ENCODE peak calls at places on chromosomes 12 and 14, in eight cellular contexts. One of them, this sample, is unnamed.

GRCh38 chr12:105020241-105020962 is 34.3 kb downstream of the NOPCHAP1 start:
- DNase-seq in foreskin fibroblast: no peak
- DNase-seq in fibroblast of the aortic adventitia: no peak
- DNase-seq in bronchial epithelial cell: peak
- DNase-seq in ascending aorta: no peak
- DNase-seq in OCI-LY7: no peak
- DNase-seq in GM12865: no peak
- DNase-seq in CD8-positive, alpha-beta T cell: no peak
- DNase-seq in this sample: no peak

GRCh38 chr12:14239350-14239934 is 126.0 kb upstream of the ATF7IP start:
- DNase-seq in foreskin fibroblast: peak
- DNase-seq in fibroblast of the aortic adventitia: peak
- DNase-seq in bronchial epithelial cell: no peak
- DNase-seq in ascending aorta: no peak
- DNase-seq in OCI-LY7: peak
- DNase-seq in GM12865: peak
- DNase-seq in CD8-positive, alpha-beta T cell: no peak
- DNase-seq in this sample: no peak

GRCh38 chr14:49594347-49595089 is 4.2 kb upstream of the LRR1 start:
- DNase-seq in foreskin fibroblast: peak
- DNase-seq in fibroblast of the aortic adventitia: peak
- DNase-seq in bronchial epithelial cell: peak
- DNase-seq in ascending aorta: no peak
- DNase-seq in OCI-LY7: peak
- DNase-seq in GM12865: peak
- DNase-seq in CD8-positive, alpha-beta T cell: no peak
- DNase-seq in this sample: no peak

GRCh38 chr14:93794756-93795155 is 6.5 kb upstream of the PRIMA1 start:
- DNase-seq in foreskin fibroblast: no peak
- DNase-seq in fibroblast of the aortic adventitia: no peak
- DNase-seq in bronchial epithelial cell: no peak
- DNase-seq in ascending aorta: no peak
- DNase-seq in OCI-LY7: no peak
- DNase-seq in GM12865: no peak
- DNase-seq in CD8-positive, alpha-beta T cell: no peak
- DNase-seq in this sample: no peak

GRCh38 chr14:64465856-64466554 is 706 bp downstream of the AKAP5 start:
- DNase-seq in foreskin fibroblast: peak
- DNase-seq in fibroblast of the aortic adventitia: peak
- DNase-seq in bronchial epithelial cell: peak
- DNase-seq in ascending aorta: no peak
- DNase-seq in OCI-LY7: no peak
- DNase-seq in GM12865: no peak
- DNase-seq in CD8-positive, alpha-beta T cell: no peak
- DNase-seq in this sample: peak

GRCh38 chr12:94498073-94498472 is 38.4 kb upstream of the CEP83 start:
- DNase-seq in foreskin fibroblast: no peak
- DNase-seq in fibroblast of the aortic adventitia: no peak
- DNase-seq in bronchial epithelial cell: no peak
- DNase-seq in ascending aorta: no peak
- DNase-seq in OCI-LY7: peak
- DNase-seq in GM12865: peak
- DNase-seq in CD8-positive, alpha-beta T cell: no peak
- DNase-seq in this sample: no peak

GRCh38 chr14:96297000-96297399 is 41.0 kb downstream of the BDKRB1 start:
- DNase-seq in foreskin fibroblast: no peak
- DNase-seq in fibroblast of the aortic adventitia: peak
- DNase-seq in bronchial epithelial cell: peak
- DNase-seq in ascending aorta: no peak
- DNase-seq in OCI-LY7: peak
- DNase-seq in GM12865: no peak
- DNase-seq in CD8-positive, alpha-beta T cell: no peak
- DNase-seq in this sample: no peak

GRCh38 chr14:68630611-68631013 is 162.3 kb downstream of the ZFP36L1 start:
- DNase-seq in foreskin fibroblast: no peak
- DNase-seq in fibroblast of the aortic adventitia: peak
- DNase-seq in bronchial epithelial cell: no peak
- DNase-seq in ascending aorta: no peak
- DNase-seq in OCI-LY7: no peak
- DNase-seq in GM12865: no peak
- DNase-seq in CD8-positive, alpha-beta T cell: no peak
- DNase-seq in this sample: no peak

GRCh38 chr12:20524113-20524512 is 155.8 kb downstream of the PDE3A start:
- DNase-seq in foreskin fibroblast: no peak
- DNase-seq in fibroblast of the aortic adventitia: no peak
- DNase-seq in bronchial epithelial cell: no peak
- DNase-seq in ascending aorta: no peak
- DNase-seq in OCI-LY7: no peak
- DNase-seq in GM12865: no peak
- DNase-seq in CD8-positive, alpha-beta T cell: no peak
- DNase-seq in this sample: no peak

GRCh38 chr12:107490000-107490399 is 195.6 kb upstream of the PWP1 start:
- DNase-seq in foreskin fibroblast: no peak
- DNase-seq in fibroblast of the aortic adventitia: no peak
- DNase-seq in bronchial epithelial cell: no peak
- DNase-seq in ascending aorta: no peak
- DNase-seq in OCI-LY7: peak
- DNase-seq in GM12865: peak
- DNase-seq in CD8-positive, alpha-beta T cell: no peak
- DNase-seq in this sample: no peak

GRCh38 chr14:69270795-69271708 is 11.1 kb downstream of the GALNT16 start:
- DNase-seq in foreskin fibroblast: no peak
- DNase-seq in fibroblast of the aortic adventitia: no peak
- DNase-seq in bronchial epithelial cell: no peak
- DNase-seq in ascending aorta: no peak
- DNase-seq in OCI-LY7: no peak
- DNase-seq in GM12865: no peak
- DNase-seq in CD8-positive, alpha-beta T cell: no peak
- DNase-seq in this sample: no peak

GRCh38 chr12:29750928-29751220 is 32.9 kb downstream of the TMTC1 start:
- DNase-seq in foreskin fibroblast: no peak
- DNase-seq in fibroblast of the aortic adventitia: no peak
- DNase-seq in bronchial epithelial cell: no peak
- DNase-seq in ascending aorta: no peak
- DNase-seq in OCI-LY7: no peak
- DNase-seq in GM12865: no peak
- DNase-seq in CD8-positive, alpha-beta T cell: no peak
- DNase-seq in this sample: no peak

GRCh38 chr14:20760950-20761349 is 7.3 kb upstream of the EDDM3B start:
- DNase-seq in foreskin fibroblast: no peak
- DNase-seq in fibroblast of the aortic adventitia: no peak
- DNase-seq in bronchial epithelial cell: peak
- DNase-seq in ascending aorta: no peak
- DNase-seq in OCI-LY7: no peak
- DNase-seq in GM12865: peak
- DNase-seq in CD8-positive, alpha-beta T cell: no peak
- DNase-seq in this sample: no peak

GRCh38 chr14:104202259-104203070 is 64.1 kb downstream of the KIF26A start:
- DNase-seq in foreskin fibroblast: no peak
- DNase-seq in fibroblast of the aortic adventitia: no peak
- DNase-seq in bronchial epithelial cell: no peak
- DNase-seq in ascending aorta: no peak
- DNase-seq in OCI-LY7: no peak
- DNase-seq in GM12865: no peak
- DNase-seq in CD8-positive, alpha-beta T cell: no peak
- DNase-seq in this sample: no peak

GRCh38 chr12:92408072-92408900 is 262.6 kb upstream of the BTG1 start:
- DNase-seq in foreskin fibroblast: no peak
- DNase-seq in fibroblast of the aortic adventitia: peak
- DNase-seq in bronchial epithelial cell: peak
- DNase-seq in ascending aorta: no peak
- DNase-seq in OCI-LY7: peak
- DNase-seq in GM12865: peak
- DNase-seq in CD8-positive, alpha-beta T cell: no peak
- DNase-seq in this sample: no peak

GRCh38 chr12:24911284-24911791 is 37.6 kb downstream of the BCAT1 start:
- DNase-seq in foreskin fibroblast: peak
- DNase-seq in fibroblast of the aortic adventitia: peak
- DNase-seq in bronchial epithelial cell: no peak
- DNase-seq in ascending aorta: no peak
- DNase-seq in OCI-LY7: no peak
- DNase-seq in GM12865: no peak
- DNase-seq in CD8-positive, alpha-beta T cell: no peak
- DNase-seq in this sample: no peak

GRCh38 chr12:13189254-13189653 is 7.3 kb upstream of the EMP1 start:
- DNase-seq in foreskin fibroblast: no peak
- DNase-seq in fibroblast of the aortic adventitia: peak
- DNase-seq in bronchial epithelial cell: no peak
- DNase-seq in ascending aorta: no peak
- DNase-seq in OCI-LY7: no peak
- DNase-seq in GM12865: no peak
- DNase-seq in CD8-positive, alpha-beta T cell: no peak
- DNase-seq in this sample: no peak

GRCh38 chr14:83287300-83287699 is 1753.6 kb upstream of the SEL1L start:
- DNase-seq in foreskin fibroblast: no peak
- DNase-seq in fibroblast of the aortic adventitia: no peak
- DNase-seq in bronchial epithelial cell: no peak
- DNase-seq in ascending aorta: no peak
- DNase-seq in OCI-LY7: no peak
- DNase-seq in GM12865: no peak
- DNase-seq in CD8-positive, alpha-beta T cell: no peak
- DNase-seq in this sample: no peak

GRCh38 chr14:104894331-104895206 is 29.5 kb downstream of the CEP170B start:
- DNase-seq in foreskin fibroblast: no peak
- DNase-seq in fibroblast of the aortic adventitia: no peak
- DNase-seq in bronchial epithelial cell: no peak
- DNase-seq in ascending aorta: no peak
- DNase-seq in OCI-LY7: no peak
- DNase-seq in GM12865: peak
- DNase-seq in CD8-positive, alpha-beta T cell: no peak
- DNase-seq in this sample: peak

GRCh38 chr14:99774526-99775307 is 18.5 kb upstream of the EML1 start:
- DNase-seq in foreskin fibroblast: no peak
- DNase-seq in fibroblast of the aortic adventitia: peak
- DNase-seq in bronchial epithelial cell: no peak
- DNase-seq in ascending aorta: no peak
- DNase-seq in OCI-LY7: no peak
- DNase-seq in GM12865: no peak
- DNase-seq in CD8-positive, alpha-beta T cell: no peak
- DNase-seq in this sample: peak
- H3K4me3 ChIP-seq in foreskin fibroblast: no peak
- H3K4me3 ChIP-seq in fibroblast of the aortic adventitia: no peak
- H3K4me3 ChIP-seq in bronchial epithelial cell: no peak
- H3K4me3 ChIP-seq in ascending aorta: no peak
- H3K4me3 ChIP-seq in OCI-LY7: no peak
- H3K4me3 ChIP-seq in GM12865: no peak
- H3K4me3 ChIP-seq in CD8-positive, alpha-beta T cell: no peak
- H3K4me3 ChIP-seq in this sample: no peak

DNA sequence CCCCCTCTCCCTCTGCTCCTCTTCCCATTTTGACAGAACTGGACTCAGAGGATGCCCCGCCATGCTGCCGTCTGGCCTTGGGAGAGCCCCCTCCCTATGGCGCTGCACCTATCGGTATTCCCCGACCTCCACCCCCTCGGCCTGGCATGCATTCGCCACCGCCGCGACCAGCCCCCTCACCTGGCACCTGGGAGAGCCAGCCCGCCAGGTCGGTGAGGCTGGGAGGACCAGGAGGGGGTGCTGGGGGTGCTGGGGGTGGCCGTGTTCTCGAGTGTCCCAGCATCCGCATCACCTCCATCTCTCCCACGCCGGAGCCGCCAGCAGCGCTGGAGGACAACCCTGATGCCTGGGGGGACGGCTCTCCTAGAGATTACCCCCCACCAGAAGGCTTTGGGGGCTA is 1.5 kb downstream of the NFATC4 start:
- DNase-seq in foreskin fibroblast: no peak
- DNase-seq in fibroblast of the aortic adventitia: no peak
- DNase-seq in bronchial epithelial cell: no peak
- DNase-seq in ascending aorta: no peak
- DNase-seq in OCI-LY7: no peak
- DNase-seq in GM12865: no peak
- DNase-seq in CD8-positive, alpha-beta T cell: no peak
- DNase-seq in this sample: peak
- H3K4me3 ChIP-seq in foreskin fibroblast: peak
- H3K4me3 ChIP-seq in fibroblast of the aortic adventitia: peak
- H3K4me3 ChIP-seq in bronchial epithelial cell: no peak
- H3K4me3 ChIP-seq in ascending aorta: peak
- H3K4me3 ChIP-seq in OCI-LY7: no peak
- H3K4me3 ChIP-seq in GM12865: no peak
- H3K4me3 ChIP-seq in CD8-positive, alpha-beta T cell: no peak
- H3K4me3 ChIP-seq in this sample: no peak

GRCh38 chr14:35121026-35121886 is 534 bp downstream of the PPP2R3C start:
- DNase-seq in foreskin fibroblast: no peak
- DNase-seq in fibroblast of the aortic adventitia: peak
- DNase-seq in bronchial epithelial cell: no peak
- DNase-seq in ascending aorta: no peak
- DNase-seq in OCI-LY7: no peak
- DNase-seq in GM12865: peak
- DNase-seq in CD8-positive, alpha-beta T cell: no peak
- DNase-seq in this sample: peak

GRCh38 chr14:35124127-35124526 is 1.8 kb downstream of the PRORP start:
- DNase-seq in foreskin fibroblast: no peak
- DNase-seq in fibroblast of the aortic adventitia: no peak
- DNase-seq in bronchial epithelial cell: no peak
- DNase-seq in ascending aorta: no peak
- DNase-seq in OCI-LY7: no peak
- DNase-seq in GM12865: no peak
- DNase-seq in CD8-positive, alpha-beta T cell: no peak
- DNase-seq in this sample: no peak

GRCh38 chr14:35122696-35123387 is 490 bp downstream of the PRORP start:
- DNase-seq in foreskin fibroblast: peak
- DNase-seq in fibroblast of the aortic adventitia: peak
- DNase-seq in bronchial epithelial cell: peak
- DNase-seq in ascending aorta: no peak
- DNase-seq in OCI-LY7: peak
- DNase-seq in GM12865: no peak
- DNase-seq in CD8-positive, alpha-beta T cell: no peak
- DNase-seq in this sample: no peak

GRCh38 chr14:35123388-35123703 is 994 bp downstream of the PRORP start:
- DNase-seq in foreskin fibroblast: no peak
- DNase-seq in fibroblast of the aortic adventitia: no peak
- DNase-seq in bronchial epithelial cell: peak
- DNase-seq in ascending aorta: no peak
- DNase-seq in OCI-LY7: no peak
- DNase-seq in GM12865: no peak
- DNase-seq in CD8-positive, alpha-beta T cell: no peak
- DNase-seq in this sample: no peak

GRCh38 chr14:35121887-35122695 is at the start of the genes PPP2R3C and PRORP:
- DNase-seq in foreskin fibroblast: peak
- DNase-seq in fibroblast of the aortic adventitia: peak
- DNase-seq in bronchial epithelial cell: peak
- DNase-seq in ascending aorta: peak
- DNase-seq in OCI-LY7: peak
- DNase-seq in GM12865: peak
- DNase-seq in CD8-positive, alpha-beta T cell: peak
- DNase-seq in this sample: peak
- H3K4me3 ChIP-seq in foreskin fibroblast: peak
- H3K4me3 ChIP-seq in fibroblast of the aortic adventitia: peak
- H3K4me3 ChIP-seq in bronchial epithelial cell: peak
- H3K4me3 ChIP-seq in ascending aorta: peak
- H3K4me3 ChIP-seq in OCI-LY7: peak
- H3K4me3 ChIP-seq in GM12865: peak
- H3K4me3 ChIP-seq in CD8-positive, alpha-beta T cell: peak
- H3K4me3 ChIP-seq in this sample: peak

DNA sequence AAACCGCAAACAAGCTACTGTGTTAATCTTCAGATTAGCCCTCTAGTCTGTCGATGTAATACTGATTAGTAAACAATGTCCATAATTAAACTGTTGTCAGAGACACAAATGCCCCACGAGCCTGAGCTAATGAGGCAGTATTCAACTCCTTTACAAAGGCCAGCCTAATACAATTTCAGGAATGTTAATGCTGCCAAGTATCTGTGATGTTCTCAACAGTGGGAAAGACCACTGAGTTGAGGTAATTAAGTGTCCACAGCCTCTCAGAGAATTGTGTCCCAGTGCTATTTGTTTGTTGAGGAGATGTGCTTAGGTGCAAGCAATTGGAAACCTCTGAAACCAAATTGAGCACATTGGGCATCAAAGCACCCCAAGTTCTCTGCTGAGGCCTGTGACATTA is 139.4 kb upstream of the CDKN3 start:
- DNase-seq in foreskin fibroblast: no peak
- DNase-seq in fibroblast of the aortic adventitia: no peak
- DNase-seq in bronchial epithelial cell: no peak
- DNase-seq in ascending aorta: no peak
- DNase-seq in OCI-LY7: no peak
- DNase-seq in GM12865: no peak
- DNase-seq in CD8-positive, alpha-beta T cell: no peak
- DNase-seq in this sample: no peak
- H3K4me3 ChIP-seq in foreskin fibroblast: no peak
- H3K4me3 ChIP-seq in fibroblast of the aortic adventitia: no peak
- H3K4me3 ChIP-seq in bronchial epithelial cell: no peak
- H3K4me3 ChIP-seq in ascending aorta: no peak
- H3K4me3 ChIP-seq in OCI-LY7: no peak
- H3K4me3 ChIP-seq in GM12865: no peak
- H3K4me3 ChIP-seq in CD8-positive, alpha-beta T cell: no peak
- H3K4me3 ChIP-seq in this sample: no peak

This sample was measured in ovary.